ENCODE peak calls at places on chromosomes 16 and 17, in seven cellular contexts. One of them, this sample, is unnamed.

GRCh38 chr17:10600551-10600950 is 51.1 kb upstream of the MYH2 start:
- DNase-seq in RCC 7860: peak
- DNase-seq in substantia nigra: no peak
- DNase-seq in stimulated activated CD8-positive, alpha-beta memory T cell treated with anti-CD3 and anti-CD28 coated beads, Interleukin-12 subunit alpha, Interleukin-12 subunit beta, amount 100 ng/mL, for 4 hours: no peak
- DNase-seq in WTC11: no peak
- DNase-seq in stromal cell of bone marrow: no peak
- DNase-seq in hypothalamus: no peak
- DNase-seq in this sample: no peak

GRCh38 chr17:58156839-58157803 is 8.9 kb downstream of the OR4D1 start:
- DNase-seq in stromal cell of bone marrow: no peak
- DNase-seq in stimulated activated CD8-positive, alpha-beta memory T cell treated with anti-CD3 and anti-CD28 coated beads, Interleukin-12 subunit alpha, Interleukin-12 subunit beta, amount 100 ng/mL, for 4 hours: peak
- DNase-seq in hypothalamus: no peak
- DNase-seq in WTC11: peak
- DNase-seq in substantia nigra: no peak
- DNase-seq in RCC 7860: no peak
- DNase-seq in this sample: no peak

GRCh38 chr17:40019140-40019991 is 4.1 kb downstream of the CSF3 start:
- DNase-seq in hypothalamus: no peak
- DNase-seq in WTC11: peak
- DNase-seq in substantia nigra: no peak
- DNase-seq in RCC 7860: no peak
- DNase-seq in stromal cell of bone marrow: peak
- DNase-seq in stimulated activated CD8-positive, alpha-beta memory T cell treated with anti-CD3 and anti-CD28 coated beads, Interleukin-12 subunit alpha, Interleukin-12 subunit beta, amount 100 ng/mL, for 4 hours: no peak
- DNase-seq in this sample: no peak

GRCh38 chr17:56785396-56785795 is 48.3 kb downstream of the C17orf67 start:
- DNase-seq in RCC 7860: no peak
- DNase-seq in hypothalamus: no peak
- DNase-seq in WTC11: no peak
- DNase-seq in stimulated activated CD8-positive, alpha-beta memory T cell treated with anti-CD3 and anti-CD28 coated beads, Interleukin-12 subunit alpha, Interleukin-12 subunit beta, amount 100 ng/mL, for 4 hours: no peak
- DNase-seq in stromal cell of bone marrow: no peak
- DNase-seq in substantia nigra: no peak
- DNase-seq in this sample: no peak

GRCh38 chr16:84022641-84023040 is 20.0 kb downstream of the SLC38A8 start:
- DNase-seq in WTC11: no peak
- DNase-seq in hypothalamus: no peak
- DNase-seq in RCC 7860: no peak
- DNase-seq in substantia nigra: no peak
- DNase-seq in stromal cell of bone marrow: no peak
- DNase-seq in stimulated activated CD8-positive, alpha-beta memory T cell treated with anti-CD3 and anti-CD28 coated beads, Interleukin-12 subunit alpha, Interleukin-12 subunit beta, amount 100 ng/mL, for 4 hours: no peak
- DNase-seq in this sample: no peak

GRCh38 chr17:1398900-1399299 is 1.1 kb downstream of the YWHAE start:
- DNase-seq in WTC11: no peak
- DNase-seq in hypothalamus: no peak
- DNase-seq in stromal cell of bone marrow: no peak
- DNase-seq in RCC 7860: no peak
- DNase-seq in substantia nigra: no peak
- DNase-seq in stimulated activated CD8-positive, alpha-beta memory T cell treated with anti-CD3 and anti-CD28 coated beads, Interleukin-12 subunit alpha, Interleukin-12 subunit beta, amount 100 ng/mL, for 4 hours: no peak
- DNase-seq in this sample: no peak

GRCh38 chr16:30922960-30923535 is 324 bp upstream of the FBXL19 start:
- DNase-seq in stromal cell of bone marrow: peak
- DNase-seq in WTC11: peak
- DNase-seq in RCC 7860: peak
- DNase-seq in stimulated activated CD8-positive, alpha-beta memory T cell treated with anti-CD3 and anti-CD28 coated beads, Interleukin-12 subunit alpha, Interleukin-12 subunit beta, amount 100 ng/mL, for 4 hours: peak
- DNase-seq in hypothalamus: peak
- DNase-seq in substantia nigra: peak
- DNase-seq in this sample: peak

GRCh38 chr17:81401727-81402529 is 6.7 kb downstream of the BAHCC1 start:
- DNase-seq in stromal cell of bone marrow: no peak
- DNase-seq in substantia nigra: peak
- DNase-seq in WTC11: peak
- DNase-seq in hypothalamus: peak
- DNase-seq in stimulated activated CD8-positive, alpha-beta memory T cell treated with anti-CD3 and anti-CD28 coated beads, Interleukin-12 subunit alpha, Interleukin-12 subunit beta, amount 100 ng/mL, for 4 hours: no peak
- DNase-seq in RCC 7860: no peak
- DNase-seq in this sample: no peak

GRCh38 chr16:53991181-53992056 is 287.5 kb downstream of the FTO start:
- DNase-seq in hypothalamus: no peak
- DNase-seq in stromal cell of bone marrow: peak
- DNase-seq in stimulated activated CD8-positive, alpha-beta memory T cell treated with anti-CD3 and anti-CD28 coated beads, Interleukin-12 subunit alpha, Interleukin-12 subunit beta, amount 100 ng/mL, for 4 hours: no peak
- DNase-seq in substantia nigra: no peak
- DNase-seq in RCC 7860: no peak
- DNase-seq in WTC11: no peak
- DNase-seq in this sample: no peak

This sample was measured in heart right ventricle.